ENCODE peak calls at places on chromosomes 11 and 22, in seven cellular contexts. V is natural killer cell; L is mammary epithelial cell; E is foreskin fibroblast; J is HCT116; O is LNCaP clone FGC; W is CD8-positive, alpha-beta T cell. Z is an unnamed sample.

GRCh38 chr11:120102050-120102861 is 35.7 kb downstream of the TRIM29 start:
- DNase-seq in V (no peak), L (no peak), E (no peak), J (no peak), O (no peak), W (no peak), Z (no peak)

GRCh38 chr22:46064236-46064965 is 85.9 kb upstream of the PPARA start:
- DNase-seq in V (no peak), L (peak; percentile 63), E (no peak), J (no peak), O (no peak), W (no peak), Z (no peak)

GRCh38 chr11:33157103-33158027 is 3.9 kb downstream of the CSTF3 start:
- DNase-seq in V (no peak), L (peak; percentile 33), E (no peak), J (no peak), O (no peak), W (no peak), Z (no peak)

GRCh38 chr22:42301072-42301741 is 30.8 kb upstream of the TCF20 start:
- DNase-seq in V (no peak), L (no peak), E (no peak), J (no peak), O (no peak), W (no peak), Z (no peak)

GRCh38 chr11:34029176-34029575 is 22.4 kb upstream of the CAPRIN1 start:
- DNase-seq in V (no peak), L (no peak), E (peak; percentile 45), J (no peak), O (no peak), W (no peak), Z (no peak)

GRCh38 chr11:113001709-113002108 is 40.5 kb downstream of the NCAM1 start:
- DNase-seq in V (no peak), L (no peak), E (no peak), J (no peak), O (no peak), W (no peak), Z (no peak)

GRCh38 chr22:36301851-36302250 is 48.9 kb downstream of the APOL1 start:
- DNase-seq in V (no peak), L (no peak), E (peak; percentile 70), J (no peak), O (no peak), W (no peak), Z (no peak)

GRCh38 chr22:17267661-17268330 is 48.6 kb upstream of the ADA2 start:
- DNase-seq in V (no peak), L (no peak), E (no peak), J (no peak), O (no peak), W (no peak), Z (no peak)

GRCh38 chr11:39078465-39078864 is 2381.0 kb downstream of the LRRC4C start:
- DNase-seq in V (no peak), L (no peak), E (no peak), J (no peak), O (no peak), W (no peak), Z (no peak)

GRCh38 chr11:20658135-20658534 is 11.3 kb upstream of the NELL1 start:
- DNase-seq in V (no peak), L (no peak), E (no peak), J (no peak), O (no peak), W (no peak), Z (no peak)

GRCh38 chr11:78022397-78023396 is at the start of gene KCTD14:
- DNase-seq in V (no peak), L (peak; percentile 37), E (peak; percentile 27), J (no peak), O (no peak), W (no peak), Z (peak; percentile 11)

GRCh38 chr11:57513911-57514537 is 1.5 kb downstream of the SLC43A1 start:
- DNase-seq in V (no peak), L (no peak), E (peak; percentile 70), J (no peak), O (no peak), W (peak; percentile 32), Z (peak; percentile 32)

GRCh38 chr11:13446444-13446843 is 16.6 kb downstream of the BTBD10 start:
- DNase-seq in V (no peak), L (no peak), E (peak; percentile 16), J (no peak), O (no peak), W (no peak), Z (no peak)

GRCh38 chr11:76025068-76025467 is 181.2 kb downstream of the WNT11 start:
- DNase-seq in V (no peak), L (peak; percentile 55), E (peak; percentile 85), J (no peak), O (no peak), W (no peak), Z (no peak)

GRCh38 chr22:41474878-41475451 is 6.0 kb downstream of the ACO2 start:
- DNase-seq in V (no peak), L (no peak), E (no peak), J (no peak), O (no peak), W (no peak), Z (no peak)

GRCh38 chr22:46738961-46739870 is 1.2 kb upstream of the CERK start:
- DNase-seq in V (peak; percentile 61), L (no peak), E (peak; percentile 73), J (peak; percentile 81), O (no peak), W (peak; percentile 83), Z (no peak)

GRCh38 chr22:19507534-19507861 is 16.7 kb downstream of the CLDN5 start:
- DNase-seq in V (no peak), L (no peak), E (no peak), J (no peak), O (no peak), W (no peak), Z (no peak)

GRCh38 chr11:38191101-38191500 is 1593.1 kb upstream of the RAG2 start:
- DNase-seq in V (no peak), L (no peak), E (no peak), J (no peak), O (no peak), W (no peak), Z (no peak)

GRCh38 chr11:31340903-31341572 is 28.5 kb downstream of the DCDC1 start:
- DNase-seq in V (no peak), L (peak; percentile 18), E (peak; percentile 33), J (peak; percentile 26), O (no peak), W (no peak), Z (no peak)

GRCh38 chr11:72807021-72807693 is 7.1 kb upstream of the ATG16L2 start:
- DNase-seq in V (no peak), L (no peak), E (no peak), J (no peak), O (no peak), W (no peak), Z (no peak)

GRCh38 chr11:30603357-30603756 is 17.2 kb upstream of the MPPED2 start:
- DNase-seq in V (no peak), L (no peak), E (no peak), J (no peak), O (no peak), W (no peak), Z (no peak)

GRCh38 chr11:6303657-6304056 is 16.6 kb downstream of the CAVIN3 start:
- DNase-seq in V (no peak), L (no peak), E (no peak), J (no peak), O (no peak), W (no peak), Z (no peak)

GRCh38 chr11:6300325-6300724 is 20.0 kb downstream of the CAVIN3 start:
- DNase-seq in V (no peak), L (no peak), E (no peak), J (no peak), O (no peak), W (no peak), Z (no peak)

GRCh38 chr11:6298605-6299004 is 21.7 kb downstream of the CAVIN3 start:
- DNase-seq in V (no peak), L (peak; percentile 28), E (peak; percentile 62), J (peak; percentile 51), O (no peak), W (no peak), Z (peak; percentile 33)

GRCh38 chr11:6301096-6301495 is 19.2 kb downstream of the CAVIN3 start:
- DNase-seq in V (no peak), L (no peak), E (no peak), J (no peak), O (no peak), W (no peak), Z (no peak)

DNA sequence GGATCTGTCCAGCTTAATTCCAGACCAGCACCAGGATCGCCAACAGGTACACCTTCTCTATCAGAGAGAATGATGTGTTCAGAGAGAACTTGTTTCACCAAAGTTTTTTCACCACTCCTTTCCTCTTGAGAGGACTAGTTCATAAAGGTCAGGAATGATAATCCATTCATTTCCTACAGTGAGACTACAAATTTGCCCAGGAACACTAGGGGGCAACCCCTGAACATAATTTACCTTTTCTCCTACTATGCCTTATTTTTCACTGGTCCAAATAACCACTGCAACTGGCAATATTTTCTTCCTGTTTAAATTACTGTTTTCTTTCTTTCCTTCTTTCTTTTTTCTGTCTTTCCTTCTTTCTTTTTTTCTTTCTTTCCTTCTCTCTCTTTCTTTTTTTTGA is 22.5 kb downstream of the CAVIN3 start:
- DNase-seq in V (no peak), L (no peak), E (peak; percentile 57), J (no peak), O (no peak), W (no peak), Z (no peak)
- TF ChIP-seq CTCF in V (no peak), L (peak; percentile 36), E (peak; percentile 46), J (peak; percentile 57), O (peak; percentile 58), W (peak; percentile 12), Z (peak; percentile 43)

GRCh38 chr11:106176817-106177216 is 99.4 kb downstream of the AASDHPPT start:
- DNase-seq in V (no peak), L (no peak), E (no peak), J (no peak), O (no peak), W (no peak), Z (no peak)
- TF ChIP-seq CTCF in V (no peak), L (no peak), E (no peak), J (no peak), O (no peak), W (no peak), Z (no peak)

GRCh38 chr11:18741783-18742182 is 15.8 kb upstream of the IGSF22 start:
- DNase-seq in V (no peak), L (no peak), E (no peak), J (no peak), O (no peak), W (no peak), Z (no peak)
- TF ChIP-seq CTCF in V (no peak), L (no peak), E (no peak), J (peak; percentile 35), O (no peak), W (no peak), Z (no peak)

GRCh38 chr11:43908191-43908590 is 27.6 kb downstream of the ALKBH3 start:
- DNase-seq in V (no peak), L (no peak), E (no peak), J (no peak), O (no peak), W (no peak), Z (no peak)

GRCh38 chr11:43908683-43909082 is 28.1 kb downstream of the ALKBH3 start:
- DNase-seq in V (no peak), L (no peak), E (no peak), J (no peak), O (no peak), W (no peak), Z (no peak)

GRCh38 chr11:43905788-43906187 is 25.2 kb downstream of the ALKBH3 start:
- DNase-seq in V (no peak), L (no peak), E (no peak), J (no peak), O (no peak), W (no peak), Z (no peak)

GRCh38 chr11:43904737-43905515 is 24.3 kb downstream of the ALKBH3 start:
- DNase-seq in V (no peak), L (peak; percentile 64), E (peak; percentile 54), J (no peak), O (no peak), W (no peak), Z (no peak)

GRCh38 chr11:43907028-43907966 is 26.7 kb downstream of the ALKBH3 start:
- DNase-seq in V (no peak), L (peak; percentile 59), E (no peak), J (no peak), O (no peak), W (no peak), Z (no peak)
- TF ChIP-seq CTCF in V (no peak), L (no peak), E (no peak), J (no peak), O (no peak), W (no peak), Z (no peak)